ENCODE peak calls at places on chromosome 2, in ten cellular contexts. One of them, this sample, is unnamed. For H3K27me3, the result is how much of the 10 kb centered on the place peaks cover.

GRCh38 chr2:202429164-202429980 is 53.2 kb downstream of the BMPR2 start:
- DNase-seq in HCT116: no peak
- DNase-seq in cardiac muscle cell: peak
- DNase-seq in upper lobe of right lung: no peak
- DNase-seq in CD4-positive, alpha-beta T cell: no peak
- DNase-seq in psoas muscle: no peak
- DNase-seq in lung: no peak
- DNase-seq in HL-60: no peak
- DNase-seq in left ventricle myocardium inferior: no peak
- DNase-seq in tibial artery: no peak
- DNase-seq in this sample: no peak

GRCh38 chr2:189702071-189702470 is 27.6 kb downstream of the ANKAR start:
- DNase-seq in HCT116: no peak
- DNase-seq in cardiac muscle cell: no peak
- DNase-seq in upper lobe of right lung: no peak
- DNase-seq in CD4-positive, alpha-beta T cell: no peak
- DNase-seq in psoas muscle: no peak
- DNase-seq in lung: no peak
- DNase-seq in HL-60: no peak
- DNase-seq in left ventricle myocardium inferior: no peak
- DNase-seq in tibial artery: no peak
- DNase-seq in this sample: no peak

GRCh38 chr2:47534179-47534919 is 131.4 kb downstream of the MSH2 start:
- DNase-seq in HCT116: no peak
- DNase-seq in cardiac muscle cell: no peak
- DNase-seq in upper lobe of right lung: no peak
- DNase-seq in CD4-positive, alpha-beta T cell: no peak
- DNase-seq in psoas muscle: no peak
- DNase-seq in lung: no peak
- DNase-seq in HL-60: peak
- DNase-seq in left ventricle myocardium inferior: no peak
- DNase-seq in tibial artery: no peak
- DNase-seq in this sample: peak

GRCh38 chr2:37615808-37616673 is 55.4 kb downstream of the CDC42EP3 start:
- DNase-seq in HCT116: no peak
- DNase-seq in cardiac muscle cell: no peak
- DNase-seq in upper lobe of right lung: peak
- DNase-seq in CD4-positive, alpha-beta T cell: peak
- DNase-seq in psoas muscle: peak
- DNase-seq in lung: no peak
- DNase-seq in HL-60: peak
- DNase-seq in left ventricle myocardium inferior: peak
- DNase-seq in tibial artery: peak
- DNase-seq in this sample: peak

GRCh38 chr2:174826051-174826450 is 61.8 kb upstream of the CHRNA1 start:
- DNase-seq in HCT116: no peak
- DNase-seq in cardiac muscle cell: no peak
- DNase-seq in upper lobe of right lung: no peak
- DNase-seq in CD4-positive, alpha-beta T cell: no peak
- DNase-seq in psoas muscle: no peak
- DNase-seq in lung: no peak
- DNase-seq in HL-60: no peak
- DNase-seq in left ventricle myocardium inferior: no peak
- DNase-seq in tibial artery: no peak
- DNase-seq in this sample: no peak

GRCh38 chr2:190684941-190685340 is 36.1 kb downstream of the NAB1 start:
- DNase-seq in HCT116: no peak
- DNase-seq in cardiac muscle cell: no peak
- DNase-seq in upper lobe of right lung: no peak
- DNase-seq in CD4-positive, alpha-beta T cell: no peak
- DNase-seq in psoas muscle: no peak
- DNase-seq in lung: no peak
- DNase-seq in HL-60: no peak
- DNase-seq in left ventricle myocardium inferior: no peak
- DNase-seq in tibial artery: no peak
- DNase-seq in this sample: no peak

GRCh38 chr2:98006378-98006777 is 10.6 kb upstream of the TMEM131 start:
- DNase-seq in HCT116: no peak
- DNase-seq in cardiac muscle cell: no peak
- DNase-seq in upper lobe of right lung: no peak
- DNase-seq in CD4-positive, alpha-beta T cell: no peak
- DNase-seq in psoas muscle: no peak
- DNase-seq in lung: no peak
- DNase-seq in HL-60: no peak
- DNase-seq in left ventricle myocardium inferior: no peak
- DNase-seq in tibial artery: no peak
- DNase-seq in this sample: no peak

GRCh38 chr2:88658318-88658717 is 31.1 kb upstream of the EIF2AK3 start:
- DNase-seq in HCT116: no peak
- DNase-seq in cardiac muscle cell: no peak
- DNase-seq in upper lobe of right lung: no peak
- DNase-seq in CD4-positive, alpha-beta T cell: no peak
- DNase-seq in psoas muscle: no peak
- DNase-seq in lung: no peak
- DNase-seq in HL-60: no peak
- DNase-seq in left ventricle myocardium inferior: no peak
- DNase-seq in tibial artery: no peak
- DNase-seq in this sample: no peak

GRCh38 chr2:230356084-230356483 is 29.1 kb downstream of the SP140L start:
- DNase-seq in HCT116: no peak
- DNase-seq in cardiac muscle cell: no peak
- DNase-seq in upper lobe of right lung: no peak
- DNase-seq in CD4-positive, alpha-beta T cell: no peak
- DNase-seq in psoas muscle: no peak
- DNase-seq in lung: no peak
- DNase-seq in HL-60: no peak
- DNase-seq in left ventricle myocardium inferior: no peak
- DNase-seq in tibial artery: no peak
- DNase-seq in this sample: no peak

GRCh38 chr2:3403587-3404334 is 24.3 kb downstream of the TRAPPC12 start:
- DNase-seq in HCT116: no peak
- DNase-seq in cardiac muscle cell: no peak
- DNase-seq in upper lobe of right lung: no peak
- DNase-seq in CD4-positive, alpha-beta T cell: no peak
- DNase-seq in psoas muscle: no peak
- DNase-seq in lung: no peak
- DNase-seq in HL-60: no peak
- DNase-seq in left ventricle myocardium inferior: no peak
- DNase-seq in tibial artery: no peak
- DNase-seq in this sample: no peak

GRCh38 chr2:3396920-3397559 is 17.5 kb downstream of the TRAPPC12 start:
- DNase-seq in HCT116: no peak
- DNase-seq in cardiac muscle cell: no peak
- DNase-seq in upper lobe of right lung: no peak
- DNase-seq in CD4-positive, alpha-beta T cell: no peak
- DNase-seq in psoas muscle: no peak
- DNase-seq in lung: no peak
- DNase-seq in HL-60: no peak
- DNase-seq in left ventricle myocardium inferior: no peak
- DNase-seq in tibial artery: no peak
- DNase-seq in this sample: no peak

GRCh38 chr2:3399403-3399802 is 19.9 kb downstream of the TRAPPC12 start:
- DNase-seq in HCT116: no peak
- DNase-seq in cardiac muscle cell: no peak
- DNase-seq in upper lobe of right lung: no peak
- DNase-seq in CD4-positive, alpha-beta T cell: no peak
- DNase-seq in psoas muscle: no peak
- DNase-seq in lung: no peak
- DNase-seq in HL-60: no peak
- DNase-seq in left ventricle myocardium inferior: no peak
- DNase-seq in tibial artery: no peak
- DNase-seq in this sample: no peak

GRCh38 chr2:3399829-3400228 is 20.3 kb downstream of the TRAPPC12 start:
- DNase-seq in HCT116: no peak
- DNase-seq in cardiac muscle cell: no peak
- DNase-seq in upper lobe of right lung: no peak
- DNase-seq in CD4-positive, alpha-beta T cell: no peak
- DNase-seq in psoas muscle: peak
- DNase-seq in lung: no peak
- DNase-seq in HL-60: no peak
- DNase-seq in left ventricle myocardium inferior: peak
- DNase-seq in tibial artery: no peak
- DNase-seq in this sample: peak

DNA sequence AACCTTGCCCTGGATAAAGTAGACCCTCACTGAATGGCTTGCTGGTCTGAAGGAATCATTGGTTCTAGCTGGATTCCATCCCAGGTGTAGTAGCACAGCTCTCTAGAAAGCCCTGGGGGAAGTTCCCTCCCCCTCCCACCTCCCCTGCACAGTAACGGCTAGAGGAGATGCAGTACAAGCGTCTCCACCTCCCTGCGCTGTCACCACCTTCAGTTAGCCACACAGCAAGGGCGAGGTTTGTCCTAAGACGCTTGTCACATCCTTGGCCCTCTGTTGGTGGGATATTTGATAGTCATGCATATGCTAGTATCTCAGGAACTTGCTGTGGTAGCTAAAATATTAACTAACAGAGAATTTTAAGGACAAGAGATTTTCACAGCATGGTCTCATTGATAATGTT is 19.3 kb downstream of the TRAPPC12 start:
- DNase-seq in HCT116: no peak
- DNase-seq in cardiac muscle cell: no peak
- DNase-seq in upper lobe of right lung: no peak
- DNase-seq in CD4-positive, alpha-beta T cell: no peak
- DNase-seq in psoas muscle: no peak
- DNase-seq in lung: no peak
- DNase-seq in HL-60: no peak
- DNase-seq in left ventricle myocardium inferior: no peak
- DNase-seq in tibial artery: no peak
- DNase-seq in this sample: no peak
- TF ChIP-seq CTCF in HCT116: no peak
- TF ChIP-seq CTCF in cardiac muscle cell: no peak
- TF ChIP-seq CTCF in upper lobe of right lung: no peak
- TF ChIP-seq CTCF in CD4-positive, alpha-beta T cell: no peak
- TF ChIP-seq CTCF in psoas muscle: no peak
- TF ChIP-seq CTCF in lung: no peak
- TF ChIP-seq CTCF in HL-60: no peak
- TF ChIP-seq CTCF in left ventricle myocardium inferior: no peak
- TF ChIP-seq CTCF in tibial artery: no peak
- TF ChIP-seq CTCF in this sample: no peak

DNA sequence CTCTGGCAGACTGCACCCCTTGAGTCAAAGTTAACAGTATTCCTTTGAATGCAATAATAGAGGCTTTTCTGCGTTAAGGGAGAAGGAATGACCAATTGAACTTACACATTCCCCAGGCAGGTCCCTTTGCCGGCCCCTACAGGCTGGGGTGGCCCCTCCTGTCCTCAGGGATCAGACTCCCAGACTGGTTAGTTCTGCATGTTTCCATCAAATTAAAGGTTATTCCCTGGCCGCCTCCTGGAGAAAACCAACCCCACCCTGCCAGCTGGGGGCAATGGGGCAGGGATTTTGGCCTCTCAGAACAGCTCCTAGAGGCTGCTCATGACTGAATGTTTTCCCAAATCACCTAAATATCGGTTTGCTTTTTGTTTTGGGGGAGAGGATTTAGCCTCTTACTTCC is 199.6 kb downstream of the MGAT5 start:
- DNase-seq in HCT116: no peak
- DNase-seq in cardiac muscle cell: no peak
- DNase-seq in upper lobe of right lung: peak
- DNase-seq in CD4-positive, alpha-beta T cell: no peak
- DNase-seq in psoas muscle: no peak
- DNase-seq in lung: no peak
- DNase-seq in HL-60: no peak
- DNase-seq in left ventricle myocardium inferior: no peak
- DNase-seq in tibial artery: peak
- DNase-seq in this sample: no peak
- H3K27me3 ChIP-seq in HCT116: under half
- H3K27me3 ChIP-seq in cardiac muscle cell: under half
- H3K27me3 ChIP-seq in upper lobe of right lung: under half
- H3K27me3 ChIP-seq in CD4-positive, alpha-beta T cell: under half
- H3K27me3 ChIP-seq in psoas muscle: under half
- H3K27me3 ChIP-seq in lung: under half
- H3K27me3 ChIP-seq in HL-60: under half
- H3K27me3 ChIP-seq in left ventricle myocardium inferior: under half
- H3K27me3 ChIP-seq in tibial artery: under half
- H3K27me3 ChIP-seq in this sample: under half

DNA sequence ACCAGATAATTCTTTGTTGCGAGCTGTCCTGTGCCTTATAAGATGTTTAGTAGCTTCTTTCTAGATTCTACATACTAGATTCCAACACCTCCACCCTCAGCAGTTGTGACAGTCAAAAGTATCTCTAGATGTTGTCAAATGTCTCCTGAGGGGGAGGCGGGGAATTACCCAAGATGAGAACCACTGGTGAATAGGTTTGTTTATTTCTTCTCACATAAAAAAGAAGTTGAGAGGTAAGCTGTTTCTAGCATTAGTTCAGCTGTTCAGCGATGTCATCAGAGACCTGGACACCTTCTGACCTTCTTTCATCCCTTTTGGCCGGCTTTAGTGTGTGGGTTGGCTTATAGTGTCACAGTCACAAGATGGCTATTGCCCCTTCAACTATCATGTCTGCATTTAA is 237.5 kb upstream of the SP5 start:
- DNase-seq in HCT116: no peak
- DNase-seq in cardiac muscle cell: no peak
- DNase-seq in upper lobe of right lung: no peak
- DNase-seq in CD4-positive, alpha-beta T cell: no peak
- DNase-seq in psoas muscle: no peak
- DNase-seq in lung: no peak
- DNase-seq in HL-60: no peak
- DNase-seq in left ventricle myocardium inferior: no peak
- DNase-seq in tibial artery: no peak
- DNase-seq in this sample: no peak
- TF ChIP-seq CTCF in HCT116: no peak
- TF ChIP-seq CTCF in cardiac muscle cell: no peak
- TF ChIP-seq CTCF in upper lobe of right lung: no peak
- TF ChIP-seq CTCF in CD4-positive, alpha-beta T cell: no peak
- TF ChIP-seq CTCF in psoas muscle: no peak
- TF ChIP-seq CTCF in lung: no peak
- TF ChIP-seq CTCF in HL-60: no peak
- TF ChIP-seq CTCF in left ventricle myocardium inferior: no peak
- TF ChIP-seq CTCF in tibial artery: no peak
- TF ChIP-seq CTCF in this sample: no peak

DNA sequence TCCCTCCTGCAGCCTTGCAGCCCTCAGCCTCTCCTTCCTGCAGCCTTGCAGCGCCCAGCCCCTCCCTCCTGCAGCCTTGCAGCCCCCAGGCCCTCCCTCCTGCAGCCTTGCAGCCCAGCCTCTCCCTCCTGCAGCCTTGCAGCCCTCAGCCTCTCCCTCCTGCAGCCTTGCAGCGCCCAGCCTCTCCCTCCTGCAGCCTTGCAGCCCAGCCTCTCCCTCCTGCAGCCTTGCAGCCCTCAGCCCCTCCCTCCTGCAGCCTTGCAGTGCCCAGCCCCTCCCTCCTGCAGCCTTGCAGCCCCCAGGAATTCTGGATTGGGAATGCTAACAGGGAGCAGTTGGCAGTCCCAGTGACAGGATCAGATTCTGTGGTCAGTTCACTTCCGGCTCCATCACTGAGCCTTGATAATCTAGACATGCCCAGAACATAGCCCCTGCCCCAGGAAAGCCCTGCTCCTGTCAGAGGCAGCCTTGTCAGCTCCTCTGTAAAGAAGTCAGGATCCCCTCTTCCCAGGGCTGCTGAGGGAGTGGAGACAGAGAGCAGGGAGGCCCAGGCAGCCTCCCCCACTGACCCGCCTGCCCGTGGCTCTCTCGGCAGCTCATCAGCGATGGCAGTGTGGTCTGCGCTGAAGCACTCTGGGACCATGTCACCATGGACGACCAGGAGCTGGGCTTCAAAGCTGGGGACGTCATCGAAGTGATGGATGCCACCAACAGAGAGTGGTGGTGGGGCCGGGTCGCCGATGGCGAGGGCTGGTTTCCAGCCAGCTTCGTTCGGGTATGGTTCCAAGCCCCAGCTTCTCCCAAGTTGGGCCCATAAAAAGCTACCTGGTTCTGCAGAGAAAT is 54.8 kb downstream of the FAM168B start:
- DNase-seq in HCT116: no peak
- DNase-seq in cardiac muscle cell: no peak
- DNase-seq in upper lobe of right lung: peak
- DNase-seq in CD4-positive, alpha-beta T cell: no peak
- DNase-seq in psoas muscle: no peak
- DNase-seq in lung: no peak
- DNase-seq in HL-60: no peak
- DNase-seq in left ventricle myocardium inferior: no peak
- DNase-seq in tibial artery: no peak
- DNase-seq in this sample: peak
- H3K27me3 ChIP-seq in HCT116: under half
- H3K27me3 ChIP-seq in cardiac muscle cell: under half
- H3K27me3 ChIP-seq in upper lobe of right lung: under half
- H3K27me3 ChIP-seq in CD4-positive, alpha-beta T cell: under half
- H3K27me3 ChIP-seq in psoas muscle: under half
- H3K27me3 ChIP-seq in lung: under half
- H3K27me3 ChIP-seq in HL-60: under half
- H3K27me3 ChIP-seq in left ventricle myocardium inferior: half or more
- H3K27me3 ChIP-seq in tibial artery: under half
- H3K27me3 ChIP-seq in this sample: under half

This sample was measured in sigmoid colon.